ENCODE peak calls at places on chromosomes 16 and 17, in nine cellular contexts. One of them, this sample, is unnamed.

GRCh38 chr17:21375757-21376584 is at the start of gene KCNJ12:
- DNase-seq in tibial nerve: no peak
- DNase-seq in cardiac fibroblast: peak; percentile 19
- DNase-seq in WTC11: peak; percentile 64
- DNase-seq in astrocyte of the cerebellum: no peak
- DNase-seq in fibroblast of pulmonary artery: no peak
- DNase-seq in upper lobe of right lung: no peak
- DNase-seq in hepatocyte: peak; percentile 39
- DNase-seq in suprapubic skin: no peak
- DNase-seq in this sample: no peak

GRCh38 chr17:51427259-51428255 is 167.2 kb downstream of the UTP18 start:
- DNase-seq in astrocyte of the cerebellum: no peak
- DNase-seq in hepatocyte: no peak
- DNase-seq in suprapubic skin: no peak
- DNase-seq in cardiac fibroblast: no peak
- DNase-seq in tibial nerve: no peak
- DNase-seq in fibroblast of pulmonary artery: no peak
- DNase-seq in upper lobe of right lung: no peak
- DNase-seq in WTC11: no peak
- DNase-seq in this sample: no peak

GRCh38 chr17:58184986-58185761 is 7.4 kb upstream of the EPX start:
- DNase-seq in suprapubic skin: no peak
- DNase-seq in hepatocyte: no peak
- DNase-seq in fibroblast of pulmonary artery: no peak
- DNase-seq in astrocyte of the cerebellum: no peak
- DNase-seq in WTC11: no peak
- DNase-seq in upper lobe of right lung: no peak
- DNase-seq in cardiac fibroblast: no peak
- DNase-seq in tibial nerve: no peak
- DNase-seq in this sample: no peak

GRCh38 chr16:30996324-30996999 is 11.5 kb downstream of the HSD3B7 start:
- DNase-seq in tibial nerve: no peak
- DNase-seq in upper lobe of right lung: no peak
- DNase-seq in hepatocyte: peak; percentile 64
- DNase-seq in cardiac fibroblast: no peak
- DNase-seq in astrocyte of the cerebellum: no peak
- DNase-seq in fibroblast of pulmonary artery: no peak
- DNase-seq in suprapubic skin: no peak
- DNase-seq in WTC11: no peak
- DNase-seq in this sample: no peak

GRCh38 chr16:6195966-6196365 is 1098.4 kb upstream of the EEF2KMT start:
- DNase-seq in hepatocyte: no peak
- DNase-seq in tibial nerve: no peak
- DNase-seq in cardiac fibroblast: no peak
- DNase-seq in WTC11: no peak
- DNase-seq in fibroblast of pulmonary artery: no peak
- DNase-seq in suprapubic skin: no peak
- DNase-seq in astrocyte of the cerebellum: no peak
- DNase-seq in upper lobe of right lung: no peak
- DNase-seq in this sample: no peak

GRCh38 chr17:16477255-16477654 is 14.7 kb downstream of the LRRC75A start:
- DNase-seq in fibroblast of pulmonary artery: peak; percentile 83
- DNase-seq in suprapubic skin: no peak
- DNase-seq in tibial nerve: peak; percentile 48
- DNase-seq in astrocyte of the cerebellum: peak; percentile 71
- DNase-seq in hepatocyte: peak; percentile 63
- DNase-seq in WTC11: no peak
- DNase-seq in cardiac fibroblast: peak; percentile 89
- DNase-seq in upper lobe of right lung: no peak
- DNase-seq in this sample: peak; percentile 67

GRCh38 chr16:25747160-25747758 is 55.5 kb downstream of the HS3ST4 start:
- DNase-seq in astrocyte of the cerebellum: no peak
- DNase-seq in cardiac fibroblast: no peak
- DNase-seq in fibroblast of pulmonary artery: peak; percentile 1
- DNase-seq in upper lobe of right lung: no peak
- DNase-seq in suprapubic skin: no peak
- DNase-seq in WTC11: peak; percentile 70
- DNase-seq in tibial nerve: no peak
- DNase-seq in hepatocyte: peak; percentile 41
- DNase-seq in this sample: no peak

GRCh38 chr17:49290690-49291326 is 60.2 kb upstream of the PHOSPHO1 start:
- DNase-seq in suprapubic skin: no peak
- DNase-seq in WTC11: no peak
- DNase-seq in hepatocyte: peak; percentile 53
- DNase-seq in cardiac fibroblast: peak; percentile 56
- DNase-seq in fibroblast of pulmonary artery: peak; percentile 61
- DNase-seq in upper lobe of right lung: no peak
- DNase-seq in astrocyte of the cerebellum: peak; percentile 8
- DNase-seq in tibial nerve: peak; percentile 38
- DNase-seq in this sample: no peak

GRCh38 chr17:28904800-28905199 is 1.9 kb upstream of the DHRS13 start:
- DNase-seq in fibroblast of pulmonary artery: no peak
- DNase-seq in WTC11: no peak
- DNase-seq in cardiac fibroblast: no peak
- DNase-seq in upper lobe of right lung: no peak
- DNase-seq in tibial nerve: no peak
- DNase-seq in suprapubic skin: no peak
- DNase-seq in astrocyte of the cerebellum: no peak
- DNase-seq in hepatocyte: no peak
- DNase-seq in this sample: no peak

GRCh38 chr17:64278614-64279013 is 15.6 kb upstream of the TEX2 start:
- DNase-seq in fibroblast of pulmonary artery: peak; percentile 81
- DNase-seq in cardiac fibroblast: peak; percentile 63
- DNase-seq in tibial nerve: no peak
- DNase-seq in hepatocyte: no peak
- DNase-seq in upper lobe of right lung: no peak
- DNase-seq in suprapubic skin: no peak
- DNase-seq in WTC11: no peak
- DNase-seq in astrocyte of the cerebellum: no peak
- DNase-seq in this sample: no peak

GRCh38 chr16:46996391-46996790 is 22.9 kb upstream of the DNAJA2 start:
- DNase-seq in fibroblast of pulmonary artery: peak; percentile 13
- DNase-seq in WTC11: peak; percentile 35
- DNase-seq in tibial nerve: no peak
- DNase-seq in hepatocyte: no peak
- DNase-seq in cardiac fibroblast: peak; percentile 16
- DNase-seq in suprapubic skin: no peak
- DNase-seq in astrocyte of the cerebellum: no peak
- DNase-seq in upper lobe of right lung: no peak
- DNase-seq in this sample: no peak

GRCh38 chr17:75181608-75182318 is 996 bp downstream of the SUMO2 start:
- DNase-seq in suprapubic skin: no peak
- DNase-seq in upper lobe of right lung: peak; percentile 64
- DNase-seq in fibroblast of pulmonary artery: no peak
- DNase-seq in cardiac fibroblast: no peak
- DNase-seq in WTC11: no peak
- DNase-seq in hepatocyte: peak; percentile 35
- DNase-seq in astrocyte of the cerebellum: no peak
- DNase-seq in tibial nerve: peak; percentile 20
- DNase-seq in this sample: no peak

GRCh38 chr17:62822080-62822904 is 14.2 kb upstream of the MARCHF10 start:
- DNase-seq in WTC11: no peak
- DNase-seq in hepatocyte: no peak
- DNase-seq in fibroblast of pulmonary artery: peak; percentile 79
- DNase-seq in upper lobe of right lung: no peak
- DNase-seq in suprapubic skin: no peak
- DNase-seq in tibial nerve: no peak
- DNase-seq in astrocyte of the cerebellum: no peak
- DNase-seq in cardiac fibroblast: peak; percentile 75
- DNase-seq in this sample: peak; percentile 59

GRCh38 chr16:80519189-80519588 is 21.6 kb upstream of the DYNLRB2 start:
- DNase-seq in hepatocyte: no peak
- DNase-seq in astrocyte of the cerebellum: no peak
- DNase-seq in fibroblast of pulmonary artery: no peak
- DNase-seq in upper lobe of right lung: no peak
- DNase-seq in WTC11: no peak
- DNase-seq in suprapubic skin: no peak
- DNase-seq in tibial nerve: no peak
- DNase-seq in cardiac fibroblast: no peak
- DNase-seq in this sample: no peak

GRCh38 chr16:85174871-85175723 is 62.8 kb upstream of the CIBAR2 start:
- DNase-seq in WTC11: no peak
- DNase-seq in hepatocyte: no peak
- DNase-seq in fibroblast of pulmonary artery: peak; percentile 28
- DNase-seq in cardiac fibroblast: no peak
- DNase-seq in astrocyte of the cerebellum: no peak
- DNase-seq in tibial nerve: no peak
- DNase-seq in upper lobe of right lung: no peak
- DNase-seq in suprapubic skin: no peak
- DNase-seq in this sample: no peak

GRCh38 chr17:14156689-14157088 is 80.0 kb downstream of the CDRT15 start:
- DNase-seq in upper lobe of right lung: no peak
- DNase-seq in tibial nerve: no peak
- DNase-seq in hepatocyte: peak; percentile 52
- DNase-seq in astrocyte of the cerebellum: no peak
- DNase-seq in fibroblast of pulmonary artery: no peak
- DNase-seq in suprapubic skin: no peak
- DNase-seq in WTC11: no peak
- DNase-seq in cardiac fibroblast: no peak
- DNase-seq in this sample: no peak

GRCh38 chr16:87559976-87560375 is 42.3 kb upstream of the JPH3 start:
- DNase-seq in hepatocyte: no peak
- DNase-seq in tibial nerve: no peak
- DNase-seq in WTC11: no peak
- DNase-seq in cardiac fibroblast: no peak
- DNase-seq in fibroblast of pulmonary artery: no peak
- DNase-seq in upper lobe of right lung: no peak
- DNase-seq in astrocyte of the cerebellum: no peak
- DNase-seq in suprapubic skin: no peak
- DNase-seq in this sample: no peak

GRCh38 chr17:66715745-66716156 is 119.2 kb upstream of the CACNG5 start:
- DNase-seq in cardiac fibroblast: peak; percentile 76
- DNase-seq in hepatocyte: peak; percentile 84
- DNase-seq in suprapubic skin: no peak
- DNase-seq in WTC11: no peak
- DNase-seq in tibial nerve: peak; percentile 27
- DNase-seq in upper lobe of right lung: no peak
- DNase-seq in astrocyte of the cerebellum: peak; percentile 70
- DNase-seq in fibroblast of pulmonary artery: peak; percentile 78
- DNase-seq in this sample: peak; percentile 32

GRCh38 chr16:84368327-84368996 is at the start of gene ATP2C2:
- DNase-seq in suprapubic skin: no peak
- DNase-seq in upper lobe of right lung: peak; percentile 92
- DNase-seq in hepatocyte: peak; percentile 85
- DNase-seq in cardiac fibroblast: no peak
- DNase-seq in WTC11: peak; percentile 89
- DNase-seq in astrocyte of the cerebellum: no peak
- DNase-seq in fibroblast of pulmonary artery: no peak
- DNase-seq in tibial nerve: no peak
- DNase-seq in this sample: no peak

GRCh38 chr17:64216385-64217248 is 46.4 kb downstream of the TEX2 start:
- DNase-seq in suprapubic skin: no peak
- DNase-seq in fibroblast of pulmonary artery: peak; percentile 62
- DNase-seq in tibial nerve: peak; percentile 16
- DNase-seq in hepatocyte: peak; percentile 63
- DNase-seq in upper lobe of right lung: no peak
- DNase-seq in WTC11: peak; percentile 46
- DNase-seq in astrocyte of the cerebellum: peak; percentile 26
- DNase-seq in cardiac fibroblast: peak; percentile 74
- DNase-seq in this sample: no peak

GRCh38 chr16:75239463-75240122 is 11.8 kb downstream of the BCAR1 start:
- DNase-seq in WTC11: no peak
- DNase-seq in fibroblast of pulmonary artery: no peak
- DNase-seq in cardiac fibroblast: no peak
- DNase-seq in astrocyte of the cerebellum: no peak
- DNase-seq in upper lobe of right lung: peak; percentile 56
- DNase-seq in tibial nerve: no peak
- DNase-seq in hepatocyte: no peak
- DNase-seq in suprapubic skin: peak; percentile 58
- DNase-seq in this sample: no peak

GRCh38 chr16:72925631-72925979 is 122.3 kb downstream of the ZFHX3 start:
- DNase-seq in cardiac fibroblast: no peak
- DNase-seq in tibial nerve: no peak
- DNase-seq in hepatocyte: no peak
- DNase-seq in astrocyte of the cerebellum: no peak
- DNase-seq in WTC11: no peak
- DNase-seq in suprapubic skin: no peak
- DNase-seq in fibroblast of pulmonary artery: no peak
- DNase-seq in upper lobe of right lung: no peak
- DNase-seq in this sample: no peak

GRCh38 chr16:629289-630023 is 1.3 kb upstream of the WFIKKN1 start:
- DNase-seq in tibial nerve: no peak
- DNase-seq in astrocyte of the cerebellum: no peak
- DNase-seq in cardiac fibroblast: no peak
- DNase-seq in upper lobe of right lung: peak; percentile 65
- DNase-seq in hepatocyte: no peak
- DNase-seq in fibroblast of pulmonary artery: no peak
- DNase-seq in suprapubic skin: peak; percentile 63
- DNase-seq in WTC11: peak; percentile 42
- DNase-seq in this sample: no peak

GRCh38 chr17:2146132-2146871 is 91.4 kb downstream of the HIC1 start:
- DNase-seq in WTC11: no peak
- DNase-seq in upper lobe of right lung: peak; percentile 68
- DNase-seq in astrocyte of the cerebellum: no peak
- DNase-seq in suprapubic skin: no peak
- DNase-seq in hepatocyte: no peak
- DNase-seq in tibial nerve: no peak
- DNase-seq in fibroblast of pulmonary artery: no peak
- DNase-seq in cardiac fibroblast: no peak
- DNase-seq in this sample: no peak
- TF ChIP-seq CTCF in WTC11: no peak
- TF ChIP-seq CTCF in upper lobe of right lung: no peak
- TF ChIP-seq CTCF in astrocyte of the cerebellum: no peak
- TF ChIP-seq CTCF in suprapubic skin: no peak
- TF ChIP-seq CTCF in hepatocyte: no peak
- TF ChIP-seq CTCF in tibial nerve: no peak
- TF ChIP-seq CTCF in fibroblast of pulmonary artery: no peak
- TF ChIP-seq CTCF in cardiac fibroblast: no peak
- TF ChIP-seq CTCF in this sample: no peak

GRCh38 chr16:56600398-56600999 is 7.9 kb upstream of the MT2A start:
- DNase-seq in tibial nerve: peak; percentile 49
- DNase-seq in hepatocyte: peak; percentile 39
- DNase-seq in fibroblast of pulmonary artery: peak; percentile 64
- DNase-seq in suprapubic skin: no peak
- DNase-seq in cardiac fibroblast: peak; percentile 67
- DNase-seq in WTC11: peak; percentile 31
- DNase-seq in upper lobe of right lung: no peak
- DNase-seq in astrocyte of the cerebellum: no peak
- DNase-seq in this sample: no peak
- TF ChIP-seq CTCF in tibial nerve: peak; percentile 68
- TF ChIP-seq CTCF in hepatocyte: peak; percentile 51
- TF ChIP-seq CTCF in fibroblast of pulmonary artery: peak; percentile 80
- TF ChIP-seq CTCF in suprapubic skin: peak; percentile 60
- TF ChIP-seq CTCF in cardiac fibroblast: peak; percentile 71
- TF ChIP-seq CTCF in WTC11: peak; percentile 24
- TF ChIP-seq CTCF in upper lobe of right lung: peak; percentile 70
- TF ChIP-seq CTCF in astrocyte of the cerebellum: peak; percentile 83
- TF ChIP-seq CTCF in this sample: peak; percentile 69

GRCh38 chr17:41864837-41865595 is at the start of gene KLHL11:
- DNase-seq in cardiac fibroblast: peak; percentile 91
- DNase-seq in tibial nerve: peak; percentile 77
- DNase-seq in fibroblast of pulmonary artery: peak; percentile 89
- DNase-seq in suprapubic skin: peak; percentile 90
- DNase-seq in upper lobe of right lung: peak; percentile 94
- DNase-seq in astrocyte of the cerebellum: peak; percentile 74
- DNase-seq in WTC11: peak; percentile 91
- DNase-seq in hepatocyte: peak; percentile 96
- DNase-seq in this sample: peak; percentile 88
- TF ChIP-seq CTCF in cardiac fibroblast: no peak
- TF ChIP-seq CTCF in tibial nerve: no peak
- TF ChIP-seq CTCF in fibroblast of pulmonary artery: no peak
- TF ChIP-seq CTCF in suprapubic skin: no peak
- TF ChIP-seq CTCF in upper lobe of right lung: no peak
- TF ChIP-seq CTCF in astrocyte of the cerebellum: no peak
- TF ChIP-seq CTCF in WTC11: no peak
- TF ChIP-seq CTCF in hepatocyte: no peak
- TF ChIP-seq CTCF in this sample: no peak

GRCh38 chr16:27511657-27512056 is 38.1 kb downstream of the GTF3C1 start:
- DNase-seq in WTC11: no peak
- DNase-seq in tibial nerve: no peak
- DNase-seq in upper lobe of right lung: no peak
- DNase-seq in fibroblast of pulmonary artery: peak; percentile 52
- DNase-seq in suprapubic skin: no peak
- DNase-seq in cardiac fibroblast: peak; percentile 42
- DNase-seq in hepatocyte: no peak
- DNase-seq in astrocyte of the cerebellum: no peak
- DNase-seq in this sample: peak; percentile 76
- TF ChIP-seq CTCF in WTC11: no peak
- TF ChIP-seq CTCF in tibial nerve: no peak
- TF ChIP-seq CTCF in upper lobe of right lung: no peak
- TF ChIP-seq CTCF in fibroblast of pulmonary artery: no peak
- TF ChIP-seq CTCF in suprapubic skin: no peak
- TF ChIP-seq CTCF in cardiac fibroblast: no peak
- TF ChIP-seq CTCF in hepatocyte: no peak
- TF ChIP-seq CTCF in astrocyte of the cerebellum: no peak
- TF ChIP-seq CTCF in this sample: no peak